ENCODE peak calls at places on chromosomes 6 and 20, in eight cellular contexts. One of them, this sample, is unnamed. For H3K4me1 and H3K36me3, the result is how much of the 10 kb centered on the place peaks cover.

GRCh38 chr6:23547851-23548250 is 578.2 kb upstream of the NRSN1 start:
- DNase-seq in heart right ventricle: no peak
- DNase-seq in astrocyte: no peak
- DNase-seq in naive thymus-derived CD4-positive, alpha-beta T cell: no peak
- DNase-seq in left ventricle myocardium inferior: no peak
- DNase-seq in neural progenitor cell: peak
- DNase-seq in GM23248: no peak
- DNase-seq in iPS DF 6.9: no peak
- DNase-seq in this sample: no peak

GRCh38 chr20:4113996-4114603 is 98.7 kb upstream of the RNF24 start:
- DNase-seq in heart right ventricle: no peak
- DNase-seq in astrocyte: no peak
- DNase-seq in naive thymus-derived CD4-positive, alpha-beta T cell: no peak
- DNase-seq in left ventricle myocardium inferior: no peak
- DNase-seq in neural progenitor cell: no peak
- DNase-seq in GM23248: no peak
- DNase-seq in iPS DF 6.9: no peak
- DNase-seq in this sample: no peak

GRCh38 chr6:168596316-168596715 is 155.3 kb downstream of the SMOC2 start:
- DNase-seq in heart right ventricle: no peak
- DNase-seq in astrocyte: no peak
- DNase-seq in naive thymus-derived CD4-positive, alpha-beta T cell: no peak
- DNase-seq in left ventricle myocardium inferior: no peak
- DNase-seq in neural progenitor cell: no peak
- DNase-seq in GM23248: no peak
- DNase-seq in iPS DF 6.9: no peak
- DNase-seq in this sample: no peak

GRCh38 chr20:62232194-62232593 is 6.1 kb upstream of the OSBPL2 start:
- DNase-seq in heart right ventricle: no peak
- DNase-seq in astrocyte: no peak
- DNase-seq in naive thymus-derived CD4-positive, alpha-beta T cell: no peak
- DNase-seq in left ventricle myocardium inferior: no peak
- DNase-seq in neural progenitor cell: no peak
- DNase-seq in GM23248: no peak
- DNase-seq in iPS DF 6.9: no peak
- DNase-seq in this sample: no peak

GRCh38 chr6:147238164-147238563 is 33.9 kb downstream of the STXBP5 start:
- DNase-seq in heart right ventricle: no peak
- DNase-seq in astrocyte: no peak
- DNase-seq in naive thymus-derived CD4-positive, alpha-beta T cell: no peak
- DNase-seq in left ventricle myocardium inferior: no peak
- DNase-seq in neural progenitor cell: no peak
- DNase-seq in GM23248: no peak
- DNase-seq in iPS DF 6.9: no peak
- DNase-seq in this sample: no peak

GRCh38 chr6:109428889-109429477 is 11.4 kb downstream of the PPIL6 start:
- DNase-seq in heart right ventricle: no peak
- DNase-seq in astrocyte: peak
- DNase-seq in naive thymus-derived CD4-positive, alpha-beta T cell: no peak
- DNase-seq in left ventricle myocardium inferior: no peak
- DNase-seq in neural progenitor cell: no peak
- DNase-seq in GM23248: peak
- DNase-seq in iPS DF 6.9: no peak
- DNase-seq in this sample: no peak

GRCh38 chr20:5842465-5842864 is 92.3 kb downstream of the SHLD1 start:
- DNase-seq in heart right ventricle: no peak
- DNase-seq in astrocyte: no peak
- DNase-seq in naive thymus-derived CD4-positive, alpha-beta T cell: no peak
- DNase-seq in left ventricle myocardium inferior: no peak
- DNase-seq in neural progenitor cell: no peak
- DNase-seq in GM23248: no peak
- DNase-seq in iPS DF 6.9: no peak
- DNase-seq in this sample: no peak

GRCh38 chr6:110769923-110770322 is 45.3 kb downstream of the CDK19 start:
- DNase-seq in heart right ventricle: no peak
- DNase-seq in astrocyte: no peak
- DNase-seq in naive thymus-derived CD4-positive, alpha-beta T cell: no peak
- DNase-seq in left ventricle myocardium inferior: no peak
- DNase-seq in neural progenitor cell: no peak
- DNase-seq in GM23248: no peak
- DNase-seq in iPS DF 6.9: no peak
- DNase-seq in this sample: no peak

GRCh38 chr6:113871975-113872374 is 14.8 kb downstream of the MARCKS start:
- DNase-seq in heart right ventricle: no peak
- DNase-seq in astrocyte: no peak
- DNase-seq in naive thymus-derived CD4-positive, alpha-beta T cell: no peak
- DNase-seq in left ventricle myocardium inferior: no peak
- DNase-seq in neural progenitor cell: no peak
- DNase-seq in GM23248: no peak
- DNase-seq in iPS DF 6.9: no peak
- DNase-seq in this sample: no peak

GRCh38 chr6:17418281-17419188 is 25.1 kb downstream of the CAP2 start:
- DNase-seq in heart right ventricle: no peak
- DNase-seq in astrocyte: peak
- DNase-seq in naive thymus-derived CD4-positive, alpha-beta T cell: no peak
- DNase-seq in left ventricle myocardium inferior: no peak
- DNase-seq in neural progenitor cell: peak
- DNase-seq in GM23248: peak
- DNase-seq in iPS DF 6.9: no peak
- DNase-seq in this sample: no peak

GRCh38 chr6:141401168-141401567 is 731.6 kb upstream of the GJE1 start:
- DNase-seq in heart right ventricle: no peak
- DNase-seq in astrocyte: peak
- DNase-seq in naive thymus-derived CD4-positive, alpha-beta T cell: no peak
- DNase-seq in left ventricle myocardium inferior: no peak
- DNase-seq in neural progenitor cell: no peak
- DNase-seq in GM23248: peak
- DNase-seq in iPS DF 6.9: no peak
- DNase-seq in this sample: no peak

GRCh38 chr20:2168946-2169345 is 67.3 kb downstream of the STK35 start:
- DNase-seq in heart right ventricle: no peak
- DNase-seq in astrocyte: no peak
- DNase-seq in naive thymus-derived CD4-positive, alpha-beta T cell: no peak
- DNase-seq in left ventricle myocardium inferior: no peak
- DNase-seq in neural progenitor cell: no peak
- DNase-seq in GM23248: no peak
- DNase-seq in iPS DF 6.9: no peak
- DNase-seq in this sample: no peak

GRCh38 chr6:129598244-129599187 is 111.5 kb downstream of the ARHGAP18 start:
- DNase-seq in heart right ventricle: no peak
- DNase-seq in astrocyte: peak
- DNase-seq in naive thymus-derived CD4-positive, alpha-beta T cell: peak
- DNase-seq in left ventricle myocardium inferior: no peak
- DNase-seq in neural progenitor cell: peak
- DNase-seq in GM23248: peak
- DNase-seq in iPS DF 6.9: no peak
- DNase-seq in this sample: no peak

GRCh38 chr6:24284006-24284405 is 73.9 kb downstream of the DCDC2 start:
- DNase-seq in heart right ventricle: no peak
- DNase-seq in astrocyte: no peak
- DNase-seq in naive thymus-derived CD4-positive, alpha-beta T cell: no peak
- DNase-seq in left ventricle myocardium inferior: no peak
- DNase-seq in neural progenitor cell: no peak
- DNase-seq in GM23248: no peak
- DNase-seq in iPS DF 6.9: no peak
- DNase-seq in this sample: no peak

GRCh38 chr6:40222354-40222753 is 288.1 kb upstream of the MOCS1 start:
- DNase-seq in heart right ventricle: no peak
- DNase-seq in astrocyte: no peak
- DNase-seq in naive thymus-derived CD4-positive, alpha-beta T cell: no peak
- DNase-seq in left ventricle myocardium inferior: no peak
- DNase-seq in neural progenitor cell: no peak
- DNase-seq in GM23248: no peak
- DNase-seq in iPS DF 6.9: no peak
- DNase-seq in this sample: no peak

GRCh38 chr6:3838992-3839867 is 9.9 kb upstream of the FAM50B start:
- DNase-seq in heart right ventricle: no peak
- DNase-seq in astrocyte: no peak
- DNase-seq in naive thymus-derived CD4-positive, alpha-beta T cell: no peak
- DNase-seq in left ventricle myocardium inferior: no peak
- DNase-seq in neural progenitor cell: no peak
- DNase-seq in GM23248: peak
- DNase-seq in iPS DF 6.9: no peak
- DNase-seq in this sample: no peak

DNA sequence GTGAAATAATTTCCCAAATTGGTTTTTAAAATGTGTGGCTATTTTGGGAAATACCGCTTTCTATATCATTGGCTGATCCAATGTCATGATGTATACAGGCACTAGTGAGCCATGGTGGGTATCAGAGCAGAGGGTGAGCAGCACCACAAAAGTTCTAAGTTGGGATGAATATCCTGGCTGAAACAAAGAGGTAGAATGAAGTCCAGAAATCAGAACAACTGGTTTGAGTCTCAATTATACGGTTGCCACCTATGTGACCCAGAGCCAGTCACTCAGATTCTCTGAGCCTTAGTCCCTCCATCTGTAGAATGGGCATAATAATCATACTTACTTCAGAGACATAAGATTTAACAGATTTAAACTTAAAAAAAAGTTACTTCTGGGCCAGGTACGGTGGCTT is 172.3 kb downstream of the ZFP64 start:
- DNase-seq in heart right ventricle: no peak
- DNase-seq in astrocyte: no peak
- DNase-seq in naive thymus-derived CD4-positive, alpha-beta T cell: no peak
- DNase-seq in left ventricle myocardium inferior: no peak
- DNase-seq in neural progenitor cell: no peak
- DNase-seq in GM23248: no peak
- DNase-seq in iPS DF 6.9: no peak
- DNase-seq in this sample: no peak
- H3K4me1 ChIP-seq in heart right ventricle: under half
- H3K4me1 ChIP-seq in astrocyte: under half
- H3K4me1 ChIP-seq in naive thymus-derived CD4-positive, alpha-beta T cell: under half
- H3K4me1 ChIP-seq in left ventricle myocardium inferior: under half
- H3K4me1 ChIP-seq in neural progenitor cell: under half
- H3K4me1 ChIP-seq in GM23248: under half
- H3K4me1 ChIP-seq in iPS DF 6.9: under half
- H3K4me1 ChIP-seq in this sample: under half

DNA sequence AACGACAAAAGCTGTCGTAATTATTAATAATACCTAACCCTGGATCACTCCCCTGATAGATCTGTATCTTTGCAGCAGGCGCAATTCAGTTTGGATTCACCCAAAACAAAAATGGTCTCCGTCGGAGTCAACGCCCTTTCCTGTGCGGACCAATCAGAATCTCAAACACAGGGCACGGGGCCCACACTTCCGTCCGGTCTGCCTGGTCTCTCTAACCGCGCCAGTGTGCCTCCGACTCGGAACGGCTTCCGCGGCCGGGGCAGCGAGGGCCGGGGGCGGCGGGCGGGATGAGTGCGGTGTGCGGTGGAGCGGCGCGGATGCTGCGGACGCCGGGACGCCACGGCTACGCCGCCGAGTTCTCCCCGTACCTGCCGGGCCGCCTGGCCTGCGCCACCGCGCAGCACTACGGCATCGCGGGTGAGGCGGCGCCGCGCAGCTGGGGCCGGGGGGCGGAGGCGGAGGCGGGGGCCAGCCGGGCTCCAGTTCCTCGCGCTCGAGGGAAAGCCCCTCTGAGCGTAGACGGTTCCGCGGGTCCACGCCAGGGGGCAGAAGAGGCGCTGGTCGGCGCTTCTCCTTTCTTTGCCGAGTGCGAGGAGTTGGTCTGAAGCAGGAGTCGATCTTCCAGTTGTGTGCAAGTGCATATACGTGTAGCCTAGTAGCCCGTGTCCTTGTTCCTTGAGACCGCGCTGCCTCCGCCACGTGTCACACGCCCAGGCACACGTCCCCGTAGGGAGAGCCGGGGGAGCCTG is at the start of gene PEX7:
- DNase-seq in heart right ventricle: peak
- DNase-seq in astrocyte: peak
- DNase-seq in naive thymus-derived CD4-positive, alpha-beta T cell: peak
- DNase-seq in left ventricle myocardium inferior: peak
- DNase-seq in neural progenitor cell: peak
- DNase-seq in GM23248: peak
- DNase-seq in iPS DF 6.9: peak
- DNase-seq in this sample: peak
- H3K27ac ChIP-seq in heart right ventricle: peak
- H3K27ac ChIP-seq in astrocyte: peak
- H3K27ac ChIP-seq in naive thymus-derived CD4-positive, alpha-beta T cell: peak
- H3K27ac ChIP-seq in left ventricle myocardium inferior: peak
- H3K27ac ChIP-seq in neural progenitor cell: peak
- H3K27ac ChIP-seq in GM23248: peak
- H3K27ac ChIP-seq in iPS DF 6.9: no peak
- H3K27ac ChIP-seq in this sample: peak

GRCh38 chr20:47224300-47224791 is 132.2 kb downstream of the ZMYND8 start:
- DNase-seq in heart right ventricle: no peak
- DNase-seq in astrocyte: no peak
- DNase-seq in naive thymus-derived CD4-positive, alpha-beta T cell: no peak
- DNase-seq in left ventricle myocardium inferior: no peak
- DNase-seq in neural progenitor cell: no peak
- DNase-seq in GM23248: no peak
- DNase-seq in iPS DF 6.9: no peak
- DNase-seq in this sample: no peak
- H3K36me3 ChIP-seq in heart right ventricle: half or more
- H3K36me3 ChIP-seq in astrocyte: half or more
- H3K36me3 ChIP-seq in naive thymus-derived CD4-positive, alpha-beta T cell: under half
- H3K36me3 ChIP-seq in left ventricle myocardium inferior: half or more
- H3K36me3 ChIP-seq in neural progenitor cell: under half
- H3K36me3 ChIP-seq in GM23248: under half
- H3K36me3 ChIP-seq in iPS DF 6.9: under half
- H3K36me3 ChIP-seq in this sample: under half

GRCh38 chr20:49583343-49583668 is 15.4 kb upstream of the PTGIS start:
- DNase-seq in heart right ventricle: no peak
- DNase-seq in astrocyte: no peak
- DNase-seq in naive thymus-derived CD4-positive, alpha-beta T cell: no peak
- DNase-seq in left ventricle myocardium inferior: no peak
- DNase-seq in neural progenitor cell: no peak
- DNase-seq in GM23248: no peak
- DNase-seq in iPS DF 6.9: no peak
- DNase-seq in this sample: no peak

GRCh38 chr20:49580818-49581174 is 12.9 kb upstream of the PTGIS start:
- DNase-seq in heart right ventricle: no peak
- DNase-seq in astrocyte: no peak
- DNase-seq in naive thymus-derived CD4-positive, alpha-beta T cell: no peak
- DNase-seq in left ventricle myocardium inferior: no peak
- DNase-seq in neural progenitor cell: no peak
- DNase-seq in GM23248: no peak
- DNase-seq in iPS DF 6.9: no peak
- DNase-seq in this sample: no peak

GRCh38 chr20:49582413-49583334 is 14.7 kb upstream of the PTGIS start:
- DNase-seq in heart right ventricle: no peak
- DNase-seq in astrocyte: no peak
- DNase-seq in naive thymus-derived CD4-positive, alpha-beta T cell: no peak
- DNase-seq in left ventricle myocardium inferior: no peak
- DNase-seq in neural progenitor cell: no peak
- DNase-seq in GM23248: no peak
- DNase-seq in iPS DF 6.9: no peak
- DNase-seq in this sample: no peak

GRCh38 chr20:49579874-49580817 is 12.2 kb upstream of the PTGIS start:
- DNase-seq in heart right ventricle: no peak
- DNase-seq in astrocyte: peak
- DNase-seq in naive thymus-derived CD4-positive, alpha-beta T cell: no peak
- DNase-seq in left ventricle myocardium inferior: peak
- DNase-seq in neural progenitor cell: no peak
- DNase-seq in GM23248: peak
- DNase-seq in iPS DF 6.9: no peak
- DNase-seq in this sample: no peak

DNA sequence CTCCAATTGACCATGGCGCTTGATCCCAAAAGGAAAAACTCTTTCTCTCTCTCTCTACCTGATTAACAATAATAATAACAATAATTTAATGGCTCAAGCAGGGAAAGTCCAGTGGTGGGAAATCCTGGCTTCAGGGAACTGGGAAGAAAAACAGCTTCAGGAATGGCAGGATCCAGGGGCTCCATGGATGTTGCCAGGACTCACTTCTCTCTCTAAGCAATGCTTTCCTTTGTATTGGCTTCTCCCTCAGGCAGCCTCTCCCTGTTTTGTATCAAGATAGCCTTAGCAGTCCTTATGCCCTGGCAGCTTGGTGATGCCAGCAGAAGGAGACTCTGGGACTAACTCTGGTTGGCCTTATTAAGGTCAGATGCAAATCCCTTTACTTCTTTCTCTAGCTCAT is 13.5 kb upstream of the PTGIS start:
- DNase-seq in heart right ventricle: no peak
- DNase-seq in astrocyte: no peak
- DNase-seq in naive thymus-derived CD4-positive, alpha-beta T cell: no peak
- DNase-seq in left ventricle myocardium inferior: no peak
- DNase-seq in neural progenitor cell: no peak
- DNase-seq in GM23248: no peak
- DNase-seq in iPS DF 6.9: no peak
- DNase-seq in this sample: no peak
- H3K4me1 ChIP-seq in heart right ventricle: under half
- H3K4me1 ChIP-seq in astrocyte: under half
- H3K4me1 ChIP-seq in naive thymus-derived CD4-positive, alpha-beta T cell: under half
- H3K4me1 ChIP-seq in left ventricle myocardium inferior: under half
- H3K4me1 ChIP-seq in neural progenitor cell: under half
- H3K4me1 ChIP-seq in GM23248: under half
- H3K4me1 ChIP-seq in iPS DF 6.9: under half
- H3K4me1 ChIP-seq in this sample: under half